ENCODE peak calls at places on chromosomes 11 and 22, in nine cellular contexts. D is posterior cingulate gyrus; Y is effector CD4-positive, alpha-beta T cell; W is OCI-M1; I is prostate gland; L is psoas muscle; G is NCI-H524; T is DMS153; U is ELR. P is an unnamed sample.

GRCh38 chr11:63375434-63375833 is 5.8 kb downstream of the SLC22A9 start:
- DNase-seq in D (no peak), Y (no peak), W (peak), I (no peak), L (no peak), G (no peak), T (no peak), U (peak), P (no peak)

GRCh38 chr11:3107608-3108182 is 50.5 kb upstream of the CARS1 start:
- DNase-seq in D (no peak), Y (no peak), W (no peak), I (no peak), L (peak), G (no peak), T (no peak), U (no peak), P (no peak)

GRCh38 chr11:131693756-131694155 is 323.3 kb downstream of the NTM start:
- DNase-seq in D (no peak), Y (no peak), W (no peak), I (no peak), L (no peak), G (no peak), T (peak), U (no peak), P (no peak)

GRCh38 chr11:91947215-91947614 is 277.4 kb upstream of the FAT3 start:
- DNase-seq in D (no peak), Y (no peak), W (peak), I (peak), L (no peak), G (peak), T (peak), U (no peak), P (no peak)

GRCh38 chr11:104442320-104442719 is 278.4 kb upstream of the PDGFD start:
- DNase-seq in D (no peak), Y (no peak), W (peak), I (no peak), L (no peak), G (no peak), T (no peak), U (no peak), P (no peak)

GRCh38 chr22:32801436-32802290 is at the start of gene TIMP3:
- DNase-seq in D (peak), Y (no peak), W (peak), I (peak), L (peak), G (peak), T (peak), U (peak), P (peak)

GRCh38 chr11:86152006-86152862 is 83.3 kb upstream of the PICALM start:
- DNase-seq in D (peak), Y (no peak), W (no peak), I (no peak), L (no peak), G (no peak), T (no peak), U (peak), P (peak)

GRCh38 chr11:74345420-74345819 is 34.0 kb upstream of the P4HA3 start:
- DNase-seq in D (no peak), Y (no peak), W (no peak), I (no peak), L (no peak), G (no peak), T (no peak), U (no peak), P (no peak)

GRCh38 chr22:31870890-31871289 is 73.4 kb upstream of the YWHAH start:
- DNase-seq in D (no peak), Y (no peak), W (no peak), I (peak), L (no peak), G (no peak), T (no peak), U (peak), P (peak)

GRCh38 chr11:16195659-16196058 is 160.7 kb downstream of the SOX6 start:
- DNase-seq in D (no peak), Y (no peak), W (no peak), I (no peak), L (no peak), G (no peak), T (no peak), U (no peak), P (no peak)

GRCh38 chr11:126765196-126765595 is 235.4 kb downstream of the KIRREL3 start:
- DNase-seq in D (no peak), Y (no peak), W (no peak), I (no peak), L (no peak), G (no peak), T (no peak), U (no peak), P (no peak)

GRCh38 chr22:46437990-46438389 is 99.4 kb downstream of the CELSR1 start:
- DNase-seq in D (no peak), Y (no peak), W (no peak), I (no peak), L (no peak), G (no peak), T (no peak), U (no peak), P (no peak)

GRCh38 chr11:46537851-46538295 is 56.0 kb downstream of the AMBRA1 start:
- DNase-seq in D (peak), Y (peak), W (peak), I (peak), L (peak), G (peak), T (peak), U (peak), P (peak)

GRCh38 chr22:31179345-31179744 is 19.4 kb downstream of the RNF185 start:
- DNase-seq in D (no peak), Y (no peak), W (no peak), I (peak), L (peak), G (no peak), T (peak), U (no peak), P (no peak)

GRCh38 chr22:23683545-23683944 is 7.3 kb upstream of the RGL4 start:
- DNase-seq in D (no peak), Y (no peak), W (no peak), I (no peak), L (no peak), G (no peak), T (no peak), U (no peak), P (no peak)

GRCh38 chr11:120067361-120068113 is 70.4 kb downstream of the TRIM29 start:
- DNase-seq in D (no peak), Y (no peak), W (no peak), I (no peak), L (no peak), G (peak), T (no peak), U (no peak), P (no peak)

GRCh38 chr22:35419756-35420155 is 19.8 kb downstream of the MCM5 start:
- DNase-seq in D (no peak), Y (no peak), W (no peak), I (no peak), L (no peak), G (no peak), T (no peak), U (no peak), P (no peak)

GRCh38 chr11:69982675-69983570 is 95.2 kb upstream of the ANO1 start:
- DNase-seq in D (no peak), Y (no peak), W (no peak), I (no peak), L (peak), G (no peak), T (no peak), U (no peak), P (no peak)

GRCh38 chr11:111691176-111691575 is 75.0 kb downstream of the PPP2R1B start:
- DNase-seq in D (no peak), Y (no peak), W (no peak), I (no peak), L (no peak), G (no peak), T (no peak), U (no peak), P (no peak)

GRCh38 chr11:94895451-94895850 is 77.9 kb downstream of the CWC15 start:
- DNase-seq in D (no peak), Y (no peak), W (no peak), I (no peak), L (no peak), G (no peak), T (no peak), U (peak), P (no peak)

GRCh38 chr11:23976776-23977380 is 520.0 kb upstream of the LUZP2 start:
- DNase-seq in D (no peak), Y (no peak), W (no peak), I (no peak), L (no peak), G (no peak), T (no peak), U (no peak), P (no peak)

GRCh38 chr11:114296190-114296978 is at the start of gene NNMT:
- DNase-seq in D (peak), Y (no peak), W (peak), I (no peak), L (peak), G (no peak), T (no peak), U (peak), P (no peak)

GRCh38 chr11:24793479-24793878 is 296.6 kb downstream of the LUZP2 start:
- DNase-seq in D (no peak), Y (no peak), W (no peak), I (no peak), L (no peak), G (no peak), T (no peak), U (no peak), P (no peak)

GRCh38 chr11:62433141-62433543 is 14.3 kb downstream of the SCGB1A1 start:
- DNase-seq in D (no peak), Y (no peak), W (no peak), I (peak), L (no peak), G (no peak), T (no peak), U (no peak), P (no peak)

GRCh38 chr11:56700919-56701485 is 2.1 kb downstream of the OR9G1 start:
- DNase-seq in D (no peak), Y (no peak), W (no peak), I (no peak), L (no peak), G (no peak), T (no peak), U (no peak), P (peak)

GRCh38 chr11:113697798-113698407 is 8.2 kb downstream of the TMPRSS5 start:
- DNase-seq in D (no peak), Y (no peak), W (peak), I (no peak), L (no peak), G (no peak), T (no peak), U (no peak), P (no peak)

GRCh38 chr11:23010790-23011340 is 150.6 kb upstream of the CCDC179 start:
- DNase-seq in D (no peak), Y (no peak), W (no peak), I (no peak), L (no peak), G (no peak), T (no peak), U (no peak), P (no peak)

GRCh38 chr11:36009469-36009868 is 65.6 kb downstream of the LDLRAD3 start:
- DNase-seq in D (no peak), Y (no peak), W (no peak), I (no peak), L (no peak), G (no peak), T (no peak), U (peak), P (peak)